ENCODE peak calls at places on chromosomes 1 and 21, in seven cellular contexts. Q is GM23338, J is A549, A is SK-N-SH, W is HCT116, X is HepG2, M is HL-60. H is an unnamed sample.
A peak's percentile ranks its signal among the peaks of the same experiment; 100 is the strongest.

GRCh38 chr1:156592158-156592909 is 758 bp downstream of the NAXE start:
- DNase-seq in Q (peak; percentile 21), J (no peak), A (no peak), W (no peak), X (no peak), M (no peak), H (no peak)

GRCh38 chr1:184158911-184159701 is 107.6 kb downstream of the TSEN15 start:
- DNase-seq in Q (peak; percentile 19), J (no peak), A (no peak), W (no peak), X (no peak), M (peak; percentile 57), H (no peak)

GRCh38 chr1:29258974-29259801 is 22.9 kb downstream of the PTPRU start:
- DNase-seq in Q (peak; percentile 58), J (no peak), A (peak; percentile 48), W (no peak), X (no peak), M (no peak), H (no peak)

GRCh38 chr1:97017895-97018294 is 296.3 kb downstream of the PTBP2 start:
- DNase-seq in Q (peak; percentile 62), J (peak; percentile 1), A (no peak), W (no peak), X (peak; percentile 1), M (no peak), H (no peak)

GRCh38 chr1:234262754-234263105 is 110.5 kb upstream of the COA6 start:
- DNase-seq in Q (no peak), J (no peak), A (no peak), W (no peak), X (peak; percentile 23), M (no peak), H (no peak)

GRCh38 chr1:212738330-212738729 is 38.7 kb upstream of the BATF3 start:
- DNase-seq in Q (no peak), J (no peak), A (no peak), W (no peak), X (no peak), M (no peak), H (no peak)

GRCh38 chr1:15075812-15076211 is 77.7 kb upstream of the TMEM51 start:
- DNase-seq in Q (no peak), J (no peak), A (no peak), W (no peak), X (no peak), M (no peak), H (no peak)

GRCh38 chr1:85330206-85330605 is 53.8 kb upstream of the BCL10 start:
- DNase-seq in Q (peak; percentile 36), J (peak; percentile 79), A (no peak), W (peak; percentile 67), X (peak; percentile 15), M (no peak), H (no peak)

GRCh38 chr21:43196789-43197188 is 28.0 kb downstream of the CRYAA start:
- DNase-seq in Q (no peak), J (no peak), A (no peak), W (no peak), X (no peak), M (no peak), H (no peak)

GRCh38 chr1:248837794-248838356 is at the start of gene ZNF672:
- DNase-seq in Q (peak; percentile 99), J (peak; percentile 97), A (peak; percentile 98), W (peak; percentile 92), X (peak; percentile 96), M (peak; percentile 98), H (peak; percentile 88)

GRCh38 chr21:41622831-41623548 is 115.0 kb upstream of the TMPRSS2 start:
- DNase-seq in Q (no peak), J (no peak), A (no peak), W (no peak), X (no peak), M (no peak), H (no peak)

GRCh38 chr1:15678578-15678977 is 5.5 kb upstream of the PLEKHM2 start:
- DNase-seq in Q (peak; percentile 65), J (peak; percentile 75), A (no peak), W (peak; percentile 45), X (peak; percentile 62), M (peak; percentile 54), H (no peak)

GRCh38 chr1:116373451-116374339 is 651 bp downstream of the ATP1A1 start:
- DNase-seq in Q (peak; percentile 72), J (no peak), A (peak; percentile 76), W (no peak), X (no peak), M (peak; percentile 65), H (no peak)

GRCh38 chr1:237120683-237121082 is 78.7 kb downstream of the RYR2 start:
- DNase-seq in Q (no peak), J (no peak), A (no peak), W (no peak), X (no peak), M (no peak), H (no peak)

GRCh38 chr1:52706941-52707926 is 9.1 kb upstream of the COA7 start:
- DNase-seq in Q (no peak), J (no peak), A (no peak), W (no peak), X (no peak), M (peak; percentile 10), H (no peak)

GRCh38 chr1:63320024-63320799 is 2.2 kb upstream of the FOXD3 start:
- DNase-seq in Q (peak; percentile 74), J (no peak), A (peak; percentile 65), W (no peak), X (no peak), M (no peak), H (no peak)

GRCh38 chr1:207286747-207287528 is 34.5 kb upstream of the CD55 start:
- DNase-seq in Q (no peak), J (no peak), A (no peak), W (no peak), X (no peak), M (no peak), H (no peak)

GRCh38 chr1:12179111-12179519 is 12.3 kb downstream of the TNFRSF1B start:
- DNase-seq in Q (no peak), J (no peak), A (no peak), W (peak; percentile 63), X (peak; percentile 36), M (no peak), H (no peak)

GRCh38 chr1:116879478-116880133 is 30.1 kb upstream of the PTGFRN start:
- DNase-seq in Q (no peak), J (no peak), A (peak; percentile 34), W (no peak), X (no peak), M (no peak), H (no peak)

GRCh38 chr1:46555081-46555432 is 3.6 kb upstream of the KNCN start:
- DNase-seq in Q (no peak), J (no peak), A (no peak), W (no peak), X (no peak), M (no peak), H (no peak)

GRCh38 chr1:46552357-46553237 is 1.1 kb upstream of the KNCN start:
- DNase-seq in Q (no peak), J (no peak), A (no peak), W (no peak), X (peak; percentile 16), M (no peak), H (no peak)

GRCh38 chr1:46551597-46552095 is at the start of gene KNCN:
- DNase-seq in Q (no peak), J (no peak), A (no peak), W (no peak), X (no peak), M (no peak), H (no peak)

GRCh38 chr1:46554236-46555080 is 3.0 kb upstream of the KNCN start:
- DNase-seq in Q (no peak), J (no peak), A (no peak), W (no peak), X (no peak), M (no peak), H (no peak)

GRCh38 chr1:46553506-46553905 is 2.1 kb upstream of the KNCN start:
- DNase-seq in Q (no peak), J (no peak), A (no peak), W (no peak), X (no peak), M (no peak), H (no peak)
- TF ChIP-seq REST in Q (no peak), J (no peak), A (no peak), W (no peak), X (no peak), M (no peak), H (no peak)

DNA sequence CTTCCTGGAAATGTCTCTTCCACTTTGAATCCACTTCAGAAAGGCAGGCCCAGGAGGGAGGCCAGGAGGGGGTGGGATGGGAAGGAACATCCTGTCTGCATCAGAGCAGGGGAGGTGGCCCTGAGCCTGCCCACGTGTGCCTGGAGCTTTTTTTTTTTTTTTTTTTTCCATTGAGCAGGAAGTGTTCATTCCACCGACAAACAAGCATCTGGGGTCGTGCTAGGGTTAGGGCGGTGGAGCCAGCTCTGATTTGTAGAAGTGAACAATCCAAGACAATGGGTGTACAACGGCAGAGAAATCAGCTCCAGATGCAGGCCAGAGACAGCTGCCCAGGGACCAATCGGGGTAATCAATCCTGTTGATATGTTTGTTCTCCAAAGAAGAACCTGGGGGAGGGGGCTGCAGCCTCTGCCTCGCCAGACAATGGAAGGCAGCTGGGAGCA is 93.3 kb downstream of the SSBP3 start:
- DNase-seq in Q (peak; percentile 74), J (peak; percentile 18), A (peak; percentile 73), W (no peak), X (peak; percentile 33), M (no peak), H (no peak)
- TF ChIP-seq REST in Q (no peak), J (no peak), A (no peak), W (no peak), X (no peak), M (no peak), H (no peak)

DNA sequence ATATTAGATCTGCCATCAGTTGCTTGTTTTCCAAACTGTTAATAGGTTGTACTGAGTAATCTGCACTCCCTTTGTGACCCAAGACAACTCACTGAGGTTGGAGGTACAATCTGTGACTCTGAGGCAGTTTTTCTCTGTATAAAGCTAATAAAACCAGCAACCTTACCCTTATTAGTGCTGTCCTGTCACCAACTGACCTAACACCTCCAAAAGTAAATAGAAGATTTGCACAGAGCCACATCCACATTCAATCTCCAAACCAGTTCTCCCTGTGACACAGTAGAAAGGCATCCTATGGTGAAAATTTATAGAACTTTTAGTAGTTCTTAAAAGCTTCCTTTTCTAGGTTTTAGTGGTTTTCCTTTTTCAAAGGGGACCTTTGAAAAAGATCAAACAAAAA is 140.4 kb upstream of the ADGRL2 start:
- DNase-seq in Q (no peak), J (no peak), A (no peak), W (no peak), X (no peak), M (no peak), H (no peak)
- TF ChIP-seq REST in Q (no peak), J (no peak), A (no peak), W (no peak), X (no peak), M (no peak), H (no peak)

GRCh38 chr1:35030338-35031102 is 1.2 kb downstream of the ZMYM6 start:
- DNase-seq in Q (no peak), J (no peak), A (no peak), W (no peak), X (no peak), M (peak; percentile 16), H (no peak)
- TF ChIP-seq REST in Q (no peak), J (no peak), A (no peak), W (no peak), X (no peak), M (no peak), H (no peak)

H was measured in Panc1.